ENCODE peak calls at places on chromosomes 2 and 18, in ten cellular contexts. S is OCI-LY7; X is CD8-positive, alpha-beta memory T cell; T is Peyer's patch; Q is aorta; A is neuronal stem cell; J is CD8-positive, alpha-beta T cell; M is tibial artery; O is CD4-positive, CD25-positive, alpha-beta regulatory T cell; E is K562. G is an unnamed sample.

GRCh38 chr2:72431737-72432136 is 284.1 kb upstream of the CYP26B1 start:
- DNase-seq in S (no peak), X (no peak), T (no peak), Q (no peak), A (no peak), J (no peak), M (no peak), O (no peak), E (no peak), G (no peak)

GRCh38 chr2:96508521-96509113 is 3.5 kb upstream of the NEURL3 start:
- DNase-seq in S (no peak), X (no peak), T (peak), Q (no peak), A (no peak), J (no peak), M (peak), O (no peak), E (no peak), G (no peak)

GRCh38 chr2:225006730-225007129 is 35.5 kb downstream of the DOCK10 start:
- DNase-seq in S (no peak), X (no peak), T (no peak), Q (no peak), A (no peak), J (no peak), M (no peak), O (no peak), E (no peak), G (no peak)

GRCh38 chr2:215436705-215437570 is 1.1 kb upstream of the FN1 start:
- DNase-seq in S (no peak), X (no peak), T (peak), Q (peak), A (no peak), J (no peak), M (no peak), O (no peak), E (no peak), G (no peak)

GRCh38 chr18:48693625-48694262 is 154.9 kb downstream of the CTIF start:
- DNase-seq in S (no peak), X (no peak), T (no peak), Q (peak), A (no peak), J (no peak), M (no peak), O (no peak), E (no peak), G (no peak)

GRCh38 chr2:128781888-128782385 is 463.3 kb upstream of the HS6ST1 start:
- DNase-seq in S (no peak), X (no peak), T (peak), Q (no peak), A (no peak), J (no peak), M (no peak), O (no peak), E (no peak), G (no peak)

GRCh38 chr18:3305933-3306332 is 44.0 kb downstream of the MYL12B start:
- DNase-seq in S (no peak), X (no peak), T (no peak), Q (no peak), A (no peak), J (no peak), M (no peak), O (no peak), E (no peak), G (no peak)

GRCh38 chr18:45690975-45691815 is 32.8 kb upstream of the SLC14A1 start:
- DNase-seq in S (peak), X (peak), T (peak), Q (peak), A (peak), J (peak), M (peak), O (peak), E (peak), G (peak)

GRCh38 chr18:79396431-79397287 is 929 bp downstream of the NFATC1 start:
- DNase-seq in S (peak), X (peak), T (peak), Q (peak), A (no peak), J (no peak), M (peak), O (peak), E (no peak), G (peak)

GRCh38 chr2:127065299-127065931 is 41.5 kb downstream of the BIN1 start:
- DNase-seq in S (no peak), X (no peak), T (no peak), Q (no peak), A (no peak), J (no peak), M (no peak), O (no peak), E (no peak), G (no peak)
- H3K4me3 ChIP-seq in S (no peak), X (no peak), T (no peak), Q (no peak), A (no peak), J (no peak), M (no peak), O (no peak), E (no peak), G (no peak)

DNA sequence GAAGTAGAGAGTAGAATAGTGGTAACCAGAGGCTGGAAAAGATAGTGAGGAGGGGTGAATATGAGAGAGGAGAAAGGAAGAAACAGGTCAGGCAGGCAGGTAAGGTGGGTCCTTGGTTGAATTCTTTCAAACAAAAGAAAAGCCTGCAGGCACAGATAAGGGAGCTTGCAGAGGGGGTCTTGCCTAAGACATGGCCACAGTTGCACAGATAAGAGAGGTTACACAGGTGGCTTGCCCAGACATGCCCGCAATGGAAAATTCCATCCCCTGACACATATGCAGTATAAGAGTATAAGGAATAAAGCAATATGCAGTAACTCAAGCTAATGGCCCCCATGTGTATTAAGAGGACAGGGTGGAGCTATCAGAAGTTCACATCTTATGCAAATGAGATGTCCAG is 764.4 kb downstream of the TSN start:
- DNase-seq in S (no peak), X (no peak), T (no peak), Q (no peak), A (no peak), J (no peak), M (no peak), O (no peak), E (no peak), G (no peak)
- H3K4me3 ChIP-seq in S (no peak), X (no peak), T (no peak), Q (no peak), A (no peak), J (no peak), M (no peak), O (no peak), E (no peak), G (no peak)

GRCh38 chr2:120920438-120920814 is 184.8 kb downstream of the GLI2 start:
- DNase-seq in S (no peak), X (no peak), T (no peak), Q (no peak), A (no peak), J (no peak), M (no peak), O (no peak), E (no peak), G (no peak)
- H3K4me3 ChIP-seq in S (no peak), X (no peak), T (no peak), Q (no peak), A (no peak), J (no peak), M (no peak), O (no peak), E (no peak), G (no peak)

DNA sequence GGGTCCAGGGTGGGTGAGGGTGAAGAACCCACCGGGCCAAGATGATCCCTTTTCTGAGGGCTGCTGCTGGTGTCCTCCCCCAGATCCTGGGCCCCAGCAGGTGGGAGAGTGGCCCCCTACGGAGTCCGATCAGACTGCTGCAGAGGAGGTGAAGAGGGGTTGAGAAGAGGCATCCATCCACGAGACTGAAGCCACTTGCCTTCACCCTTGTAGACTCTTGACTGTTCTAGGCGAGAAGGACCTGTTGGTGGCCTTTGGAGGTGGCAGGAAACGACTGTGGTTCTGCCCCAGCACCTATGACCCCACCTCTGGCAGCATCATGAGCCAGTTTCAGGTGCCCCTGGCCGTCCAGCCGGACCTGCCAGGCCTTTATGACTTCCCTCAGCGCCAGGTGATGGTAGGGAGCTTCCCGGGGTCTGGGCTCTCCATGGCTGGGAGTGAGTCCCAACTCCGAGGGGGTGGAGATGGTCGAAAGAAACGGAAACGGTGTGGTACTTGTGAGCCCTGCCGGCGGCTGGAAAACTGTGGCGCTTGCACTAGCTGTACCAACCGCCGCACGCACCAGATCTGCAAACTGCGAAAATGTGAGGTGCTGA is 1.5 kb downstream of the TET3 start:
- DNase-seq in S (peak), X (peak), T (peak), Q (no peak), A (no peak), J (no peak), M (no peak), O (peak), E (no peak), G (no peak)
- H3K4me3 ChIP-seq in S (peak), X (peak), T (peak), Q (no peak), A (peak), J (peak), M (peak), O (peak), E (peak), G (peak)

GRCh38 chr2:52608030-52608429 is 1159.6 kb upstream of the CHAC2 start:
- DNase-seq in S (no peak), X (no peak), T (no peak), Q (no peak), A (no peak), J (no peak), M (no peak), O (no peak), E (no peak), G (no peak)

GRCh38 chr2:52611757-52612156 is 1155.8 kb upstream of the CHAC2 start:
- DNase-seq in S (no peak), X (no peak), T (no peak), Q (no peak), A (no peak), J (no peak), M (no peak), O (no peak), E (no peak), G (no peak)

DNA sequence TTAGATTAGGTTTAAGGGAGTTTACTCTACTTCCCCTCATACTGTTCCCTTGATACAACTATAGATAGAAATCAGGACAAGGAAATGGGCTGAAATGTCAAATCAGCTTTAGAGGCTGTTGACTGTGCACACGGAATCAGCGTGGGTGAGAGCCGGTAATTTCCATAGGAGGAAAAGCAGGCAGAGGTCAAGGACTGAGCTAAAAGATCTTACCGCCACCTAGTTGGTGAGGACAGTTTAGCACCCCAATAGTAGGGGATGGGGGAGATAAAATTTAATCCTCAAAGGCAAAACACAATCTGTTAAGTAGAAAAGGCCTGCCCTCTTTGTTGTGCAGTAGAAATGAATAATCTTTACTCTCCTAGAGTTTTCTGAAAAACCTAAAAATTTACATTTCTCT is 1154.5 kb upstream of the CHAC2 start:
- DNase-seq in S (no peak), X (no peak), T (no peak), Q (no peak), A (peak), J (no peak), M (no peak), O (no peak), E (no peak), G (no peak)
- H3K4me3 ChIP-seq in S (no peak), X (no peak), T (no peak), Q (no peak), A (no peak), J (no peak), M (no peak), O (no peak), E (no peak), G (no peak)

GRCh38 chr2:100820346-100821254 is 661 bp downstream of the NPAS2 start:
- DNase-seq in S (no peak), X (peak), T (peak), Q (peak), A (no peak), J (no peak), M (no peak), O (no peak), E (no peak), G (no peak)

GRCh38 chr2:100817388-100817985 is 2.5 kb upstream of the NPAS2 start:
- DNase-seq in S (no peak), X (no peak), T (peak), Q (no peak), A (no peak), J (no peak), M (no peak), O (no peak), E (no peak), G (no peak)

GRCh38 chr2:100818003-100818605 is 1.8 kb upstream of the NPAS2 start:
- DNase-seq in S (no peak), X (peak), T (no peak), Q (no peak), A (no peak), J (no peak), M (no peak), O (no peak), E (no peak), G (no peak)

GRCh38 chr2:100819365-100820345 is at the start of gene NPAS2:
- DNase-seq in S (no peak), X (peak), T (peak), Q (peak), A (no peak), J (no peak), M (peak), O (peak), E (peak), G (peak)

DNA sequence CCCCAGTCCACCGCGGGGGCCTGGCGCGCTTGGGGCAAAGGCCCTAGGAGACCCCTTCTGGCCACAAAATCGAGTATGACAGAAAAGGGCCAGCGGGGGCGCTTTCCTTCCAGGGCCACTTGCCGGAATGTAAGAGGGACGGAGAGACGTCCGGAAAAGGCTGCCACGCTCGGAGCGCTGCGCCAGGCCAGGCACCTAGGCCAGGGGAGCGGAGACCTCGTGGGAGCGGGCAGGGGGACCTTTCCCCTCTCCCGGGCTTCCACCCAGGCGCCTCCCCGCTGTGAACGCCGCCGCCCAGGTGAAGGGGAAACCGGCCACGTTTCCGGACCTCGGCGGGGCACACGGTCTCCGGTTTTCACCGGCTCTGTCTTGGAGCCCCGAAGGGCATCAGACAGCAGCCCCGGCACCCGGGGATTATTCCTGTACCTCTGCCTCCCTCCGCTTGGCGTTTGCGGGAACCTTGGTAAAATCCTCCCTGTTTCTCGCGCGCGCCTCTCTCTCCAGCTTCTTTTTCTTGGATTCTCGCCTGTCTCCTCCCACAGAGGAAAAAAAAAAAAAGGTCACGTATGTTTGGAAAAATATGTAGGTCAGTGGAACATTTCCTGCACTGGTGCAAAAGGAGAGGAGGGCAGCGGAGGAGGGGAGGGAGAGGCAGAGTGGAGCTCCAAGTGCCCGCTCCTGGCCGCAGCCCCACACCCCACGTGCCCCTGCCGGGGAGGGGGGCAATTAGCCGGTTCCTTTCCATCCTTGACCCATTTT is 1.2 kb upstream of the NPAS2 start:
- DNase-seq in S (no peak), X (peak), T (peak), Q (peak), A (no peak), J (no peak), M (peak), O (no peak), E (no peak), G (peak)
- H3K4me3 ChIP-seq in S (no peak), X (peak), T (peak), Q (peak), A (peak), J (peak), M (peak), O (no peak), E (no peak), G (peak)

GRCh38 chr2:105398522-105399206 is at the start of gene FHL2:
- DNase-seq in S (no peak), X (peak), T (peak), Q (peak), A (peak), J (peak), M (peak), O (peak), E (peak), G (peak)

GRCh38 chr2:105397025-105397722 is 1.7 kb downstream of the FHL2 start:
- DNase-seq in S (no peak), X (no peak), T (no peak), Q (no peak), A (no peak), J (no peak), M (no peak), O (no peak), E (peak), G (peak)

GRCh38 chr2:105399207-105399861 is 483 bp upstream of the FHL2 start:
- DNase-seq in S (no peak), X (no peak), T (no peak), Q (no peak), A (no peak), J (no peak), M (no peak), O (no peak), E (no peak), G (no peak)

GRCh38 chr2:105396254-105397024 is 2.4 kb downstream of the FHL2 start:
- DNase-seq in S (no peak), X (no peak), T (peak), Q (peak), A (no peak), J (no peak), M (peak), O (no peak), E (peak), G (peak)

GRCh38 chr2:105397959-105398521 is 811 bp downstream of the FHL2 start:
- DNase-seq in S (no peak), X (no peak), T (no peak), Q (no peak), A (no peak), J (no peak), M (no peak), O (no peak), E (no peak), G (peak)
- H3K4me3 ChIP-seq in S (no peak), X (peak), T (peak), Q (peak), A (peak), J (peak), M (peak), O (no peak), E (peak), G (peak)

DNA sequence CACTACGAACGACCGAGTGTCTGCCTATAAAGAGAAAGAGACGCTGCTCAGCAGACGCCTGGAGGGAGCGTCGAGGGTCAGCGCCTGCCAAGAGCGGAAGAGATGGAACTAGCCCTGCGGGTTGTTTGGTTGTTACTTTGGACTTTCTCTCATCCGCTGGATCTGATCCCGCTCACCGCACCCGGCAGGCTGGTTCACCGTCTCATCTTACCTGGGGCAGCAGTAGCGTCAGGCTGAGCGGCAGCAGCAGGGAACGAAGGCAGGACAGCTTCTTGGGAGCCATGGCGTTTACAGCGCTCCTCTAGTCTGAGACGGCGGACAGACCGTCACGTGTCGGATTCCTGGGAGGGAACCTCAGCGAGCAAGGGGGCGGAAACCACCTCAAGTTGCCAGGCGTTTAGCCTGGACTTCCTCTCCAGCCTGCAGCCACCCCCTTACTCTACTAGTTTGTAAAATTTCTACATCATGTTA is 1.9 kb downstream of the GLB1L start:
- DNase-seq in S (no peak), X (no peak), T (peak), Q (no peak), A (no peak), J (no peak), M (no peak), O (no peak), E (no peak), G (no peak)
- H3K4me3 ChIP-seq in S (no peak), X (no peak), T (no peak), Q (no peak), A (no peak), J (no peak), M (no peak), O (no peak), E (no peak), G (no peak)

G was measured in HAP-1.